ENCODE peak calls at places on chromosome 20, in four cellular contexts. B is stimulated activated naive CD4-positive, alpha-beta T cell treated with Interleukin-2 at 50 U/mL for 16 hours; U is heart left ventricle; N is posterior vena cava. K is an unnamed sample.

GRCh38 chr20:50982372-50982771 is 23.8 kb downstream of the MOCS3 start:
- DNase-seq in U (no peak), B (no peak), N (peak), K (no peak)

GRCh38 chr20:31572042-31572700 is 32.9 kb upstream of the ID1 start:
- DNase-seq in N (no peak), B (no peak), U (no peak), K (no peak)

GRCh38 chr20:19688031-19688806 is 69.8 kb upstream of the RIN2 start:
- DNase-seq in B (no peak), U (peak), N (peak), K (peak)

GRCh38 chr20:48189177-48189576 is 403.9 kb upstream of the SULF2 start:
- DNase-seq in U (no peak), B (no peak), N (peak), K (no peak)

GRCh38 chr20:63567382-63568169 is 6.5 kb downstream of the HELZ2 start:
- DNase-seq in N (peak), U (no peak), B (peak), K (no peak)

GRCh38 chr20:10618611-10619245 is 55.1 kb downstream of the JAG1 start:
- DNase-seq in B (no peak), N (no peak), U (no peak), K (no peak)

GRCh38 chr20:30811896-30812671 is 445.4 kb upstream of the DEFB115 start:
- DNase-seq in B (no peak), U (peak), N (peak), K (no peak)

GRCh38 chr20:2599265-2600060 is 53.0 kb upstream of the NOP56 start:
- DNase-seq in B (no peak), N (no peak), U (no peak), K (no peak)

GRCh38 chr20:44720617-44720993 is 5.4 kb downstream of the CCN5 start:
- DNase-seq in N (no peak), B (no peak), U (no peak), K (no peak)

GRCh38 chr20:58824843-58825242 is 25.9 kb downstream of the GNAS-AS1 start:
- DNase-seq in B (no peak), U (no peak), N (peak), K (no peak)

GRCh38 chr20:62493886-62494285 is 18.1 kb upstream of the GATA5 start:
- DNase-seq in B (no peak), N (no peak), U (no peak), K (no peak)

GRCh38 chr20:59297641-59298040 is 2.8 kb upstream of the EDN3 start:
- DNase-seq in N (no peak), B (no peak), U (no peak), K (no peak)

GRCh38 chr20:10715035-10715434 is 41.2 kb upstream of the JAG1 start:
- DNase-seq in N (no peak), B (no peak), U (no peak), K (no peak)

GRCh38 chr20:2871111-2871465 is 2.2 kb upstream of the PTPRA start:
- DNase-seq in N (no peak), U (no peak), B (no peak), K (no peak)

GRCh38 chr20:63491078-63491477 is 7.8 kb downstream of the EEF1A2 start:
- DNase-seq in N (no peak), B (no peak), U (no peak), K (no peak)

GRCh38 chr20:39862613-39863012 is 826.4 kb downstream of the MAFB start:
- DNase-seq in B (no peak), N (no peak), U (no peak), K (no peak)

GRCh38 chr20:38208523-38208922 is 43.5 kb upstream of the TGM2 start:
- DNase-seq in U (no peak), B (no peak), N (peak), K (no peak)

GRCh38 chr20:49415005-49415663 is 67.3 kb downstream of the KCNB1 start:
- DNase-seq in B (no peak), N (peak), U (no peak), K (no peak)

GRCh38 chr20:40778894-40779496 is 90.0 kb upstream of the MAFB start:
- DNase-seq in U (no peak), N (no peak), B (no peak), K (no peak)

GRCh38 chr20:55386686-55387085 is 618.6 kb downstream of the CBLN4 start:
- DNase-seq in U (no peak), B (no peak), N (no peak), K (no peak)

GRCh38 chr20:59063358-59064213 is 21.0 kb upstream of the PRELID3B start:
- DNase-seq in B (no peak), U (peak), N (no peak), K (peak)

GRCh38 chr20:25286917-25287316 is 39.0 kb downstream of the PYGB start:
- DNase-seq in B (no peak), N (peak), U (peak), K (no peak)

GRCh38 chr20:2752631-2753455 is 47.6 kb downstream of the CPXM1 start:
- DNase-seq in B (peak), U (peak), N (no peak), K (no peak)

GRCh38 chr20:7516631-7517051 is 423.6 kb downstream of the HAO1 start:
- DNase-seq in U (no peak), B (no peak), N (no peak), K (no peak)

GRCh38 chr20:19289451-19289850 is 77.0 kb downstream of the SLC24A3 start:
- DNase-seq in N (no peak), B (no peak), U (no peak), K (no peak)

GRCh38 chr20:56418385-56418861 is 6.4 kb downstream of the CASS4 start:
- DNase-seq in U (no peak), B (no peak), N (no peak), K (no peak)

GRCh38 chr20:34222208-34222607 is 19.0 kb upstream of the ASIP start:
- DNase-seq in B (no peak), N (no peak), U (no peak), K (no peak)

GRCh38 chr20:31494131-31494530 is 19.0 kb downstream of the REM1 start:
- DNase-seq in U (no peak), N (no peak), B (no peak), K (no peak)

GRCh38 chr20:58677808-58678207 is 14.8 kb upstream of the NPEPL1 start:
- DNase-seq in U (no peak), B (no peak), N (no peak), K (no peak)

GRCh38 chr20:24497851-24498250 is 28.4 kb downstream of the SYNDIG1 start:
- DNase-seq in N (no peak), B (no peak), U (no peak), K (no peak)

GRCh38 chr20:11108102-11108842 is 434.5 kb upstream of the JAG1 start:
- DNase-seq in U (peak), B (no peak), N (no peak), K (peak)

K was measured in heart right ventricle.